ENCODE peak calls at places on chromosomes 7 and 10, in four cellular contexts. O is colonic mucosa, K is BE2C, L is fibroblast of lung. Y is an unnamed sample.

GRCh38 chr10:119316729-119317097 is 109.3 kb downstream of the GRK5 start:
- DNase-seq in L (peak), O (no peak), K (peak), Y (no peak)

GRCh38 chr10:22245567-22245966 is 27.8 kb upstream of the EBLN1 start:
- DNase-seq in O (no peak), L (no peak), K (no peak), Y (no peak)

GRCh38 chr10:112344261-112344660 is 29.7 kb upstream of the ACSL5 start:
- DNase-seq in L (no peak), O (no peak), K (no peak), Y (no peak)

GRCh38 chr7:2138146-2138765 is 94.5 kb downstream of the MAD1L1 start:
- DNase-seq in K (peak), L (no peak), O (no peak), Y (no peak)

GRCh38 chr7:118233799-118234198 is 9.3 kb downstream of the ANKRD7 start:
- DNase-seq in O (no peak), K (no peak), L (no peak), Y (no peak)

GRCh38 chr7:99752354-99752753 is 17.4 kb upstream of the CYP3A7 start:
- DNase-seq in L (peak), K (no peak), O (peak), Y (no peak)

GRCh38 chr7:18831381-18831901 is 286.0 kb downstream of the TWIST1 start:
- DNase-seq in K (no peak), L (peak), O (no peak), Y (no peak)

GRCh38 chr10:35910234-35910633 is 268.1 kb upstream of the FZD8 start:
- DNase-seq in O (no peak), L (peak), K (no peak), Y (no peak)

GRCh38 chr10:3486346-3487065 is 298.5 kb downstream of the KLF6 start:
- DNase-seq in O (peak), L (no peak), K (peak), Y (no peak)

GRCh38 chr7:40324889-40325288 is 190.1 kb downstream of the SUGCT start:
- DNase-seq in O (no peak), L (no peak), K (no peak), Y (no peak)

GRCh38 chr10:116831790-116832189 is 17.5 kb upstream of the ENO4 start:
- DNase-seq in K (no peak), L (no peak), O (no peak), Y (no peak)

GRCh38 chr7:155863721-155864151 is 51.5 kb upstream of the SHH start:
- DNase-seq in O (peak), L (no peak), K (no peak), Y (no peak)

GRCh38 chr7:106781828-106782544 is 83.1 kb upstream of the PIK3CG start:
- DNase-seq in O (no peak), K (no peak), L (no peak), Y (no peak)

GRCh38 chr10:72162978-72163377 is 52.8 kb upstream of the ANAPC16 start:
- DNase-seq in O (no peak), K (no peak), L (peak), Y (no peak)

GRCh38 chr7:155166108-155166507 is 96.0 kb downstream of the HTR5A start:
- DNase-seq in K (no peak), L (peak), O (no peak), Y (no peak)

DNA sequence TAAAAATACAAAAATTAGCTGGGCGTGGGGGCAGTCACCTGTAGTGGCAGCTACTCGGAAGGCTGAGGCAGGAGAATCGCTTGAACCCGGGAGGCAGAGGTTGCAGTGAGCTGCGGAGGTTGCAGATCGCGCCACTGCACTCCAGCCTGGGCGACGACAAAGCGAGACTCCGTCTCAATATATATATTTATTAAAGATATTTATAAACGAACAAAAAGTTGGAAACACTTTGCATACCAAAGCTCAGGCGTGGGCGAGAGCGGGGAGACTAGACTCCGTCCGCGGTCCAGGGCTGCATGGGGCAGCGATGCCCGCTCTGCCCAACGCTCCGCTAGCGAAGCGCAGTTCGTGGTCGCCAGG is 7.9 kb upstream of the CRYGN start:
- DNase-seq in L (no peak), K (no peak), O (no peak), Y (no peak)
- H3K4me3 ChIP-seq in L (peak), K (no peak), O (peak), Y (no peak)

GRCh38 chr7:112201421-112201820 is 4.8 kb downstream of the DOCK4 start:
- DNase-seq in K (no peak), O (no peak), L (peak), Y (no peak)

GRCh38 chr7:112204776-112205347 is 1.3 kb downstream of the DOCK4 start:
- DNase-seq in O (peak), K (peak), L (peak), Y (peak)

GRCh38 chr7:112201839-112202238 is 4.4 kb downstream of the DOCK4 start:
- DNase-seq in K (no peak), O (no peak), L (no peak), Y (no peak)

GRCh38 chr7:112204072-112204775 is 2.0 kb downstream of the DOCK4 start:
- DNase-seq in L (peak), O (peak), K (no peak), Y (no peak)

DNA sequence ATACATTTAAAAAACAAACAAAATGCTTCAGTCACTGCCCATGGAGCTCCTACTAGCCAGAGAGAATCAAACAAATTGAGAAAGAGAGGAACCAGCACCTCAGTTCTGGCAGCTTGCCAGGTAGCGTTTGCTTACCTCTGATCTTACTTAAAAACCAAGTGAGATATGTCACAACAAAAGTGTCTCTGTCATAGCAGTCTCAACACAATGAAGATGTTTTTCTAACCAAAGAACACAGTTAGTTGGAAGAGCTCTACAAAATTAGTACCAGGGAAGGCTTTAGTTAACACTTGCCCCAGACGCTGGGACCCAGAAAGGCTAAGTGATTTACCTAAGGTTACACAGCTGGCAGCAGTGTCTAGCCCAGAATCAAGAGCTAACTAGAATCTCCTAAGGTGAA is 3.4 kb downstream of the DOCK4 start:
- DNase-seq in L (no peak), O (peak), K (peak), Y (no peak)
- H3K4me3 ChIP-seq in L (no peak), O (no peak), K (no peak), Y (no peak)

GRCh38 chr7:832292-832967 is at the start of gene SUN1:
- DNase-seq in L (peak), K (no peak), O (no peak), Y (peak)
- H3K4me3 ChIP-seq in L (peak), K (no peak), O (no peak), Y (peak)

GRCh38 chr10:61941202-61941651 is 39.7 kb downstream of the ARID5B start:
- DNase-seq in O (no peak), K (no peak), L (peak), Y (no peak)

GRCh38 chr10:61943699-61944444 is 42.4 kb downstream of the ARID5B start:
- DNase-seq in O (no peak), L (peak), K (no peak), Y (peak)

GRCh38 chr10:61939575-61940301 is 38.2 kb downstream of the ARID5B start:
- DNase-seq in O (no peak), K (no peak), L (peak), Y (no peak)

GRCh38 chr10:61944445-61945123 is 43.1 kb downstream of the ARID5B start:
- DNase-seq in L (no peak), O (no peak), K (no peak), Y (no peak)

GRCh38 chr10:61942997-61943457 is 41.5 kb downstream of the ARID5B start:
- DNase-seq in K (no peak), O (no peak), L (peak), Y (no peak)
- H3K4me3 ChIP-seq in K (no peak), O (no peak), L (no peak), Y (peak)